ENCODE peak calls at places on chromosomes 12 and 14, in seven cellular contexts. P is uterus; H is H9; Z is hepatocyte; F is upper lobe of right lung; B is CD8-positive, alpha-beta memory T cell; I is heart left ventricle. U is an unnamed sample. For H3K4me1 and H3K9me3, the result is how much of the 10 kb centered on the place peaks cover.

GRCh38 chr12:70364695-70365397 is 1.2 kb upstream of the KCNMB4 start:
- DNase-seq in P (no peak), H (no peak), Z (no peak), F (no peak), B (no peak), I (no peak), U (no peak)

GRCh38 chr14:92958373-92959188 is 35.6 kb downstream of the CHGA start:
- DNase-seq in P (no peak), H (no peak), Z (no peak), F (no peak), B (no peak), I (no peak), U (peak)

GRCh38 chr12:9634177-9634803 is 26.6 kb upstream of the KLRB1 start:
- DNase-seq in P (peak), H (no peak), Z (peak), F (no peak), B (peak), I (no peak), U (no peak)

GRCh38 chr14:53209370-53209769 is 56.2 kb upstream of the DDHD1 start:
- DNase-seq in P (no peak), H (no peak), Z (no peak), F (no peak), B (no peak), I (no peak), U (no peak)

GRCh38 chr14:49858383-49858782 is 5.8 kb upstream of the NEMF start:
- DNase-seq in P (no peak), H (no peak), Z (no peak), F (no peak), B (no peak), I (no peak), U (no peak)

GRCh38 chr12:54004841-54005530 is 3.8 kb upstream of the HOXC8 start:
- DNase-seq in P (no peak), H (peak), Z (no peak), F (no peak), B (no peak), I (no peak), U (peak)

GRCh38 chr12:121697093-121697698 is 15.4 kb upstream of the TMEM120B start:
- DNase-seq in P (no peak), H (no peak), Z (peak), F (no peak), B (no peak), I (no peak), U (no peak)

GRCh38 chr12:10771132-10771733 is 31.2 kb downstream of the TAS2R7 start:
- DNase-seq in P (no peak), H (no peak), Z (peak), F (no peak), B (no peak), I (no peak), U (no peak)

GRCh38 chr12:49225551-49226166 is 36.8 kb upstream of the TUBA1A start:
- DNase-seq in P (no peak), H (peak), Z (no peak), F (peak), B (no peak), I (no peak), U (no peak)

GRCh38 chr12:123445388-123446344 is 9.2 kb upstream of the RILPL2 start:
- DNase-seq in P (peak), H (no peak), Z (peak), F (peak), B (no peak), I (peak), U (peak)

GRCh38 chr14:100736269-100737180 is 9.8 kb downstream of the DLK1 start:
- DNase-seq in P (no peak), H (peak), Z (no peak), F (peak), B (peak), I (peak), U (peak)

GRCh38 chr14:57060276-57060956 is 208.3 kb downstream of the EXOC5 start:
- DNase-seq in P (no peak), H (no peak), Z (peak), F (no peak), B (no peak), I (no peak), U (no peak)

GRCh38 chr14:36516719-36517241 is 3.3 kb downstream of the NKX2-1 start:
- DNase-seq in P (no peak), H (no peak), Z (no peak), F (no peak), B (no peak), I (no peak), U (no peak)
- H3K27ac ChIP-seq in P (no peak), H (no peak), Z (no peak), F (peak), B (no peak), I (no peak), U (no peak)

DNA sequence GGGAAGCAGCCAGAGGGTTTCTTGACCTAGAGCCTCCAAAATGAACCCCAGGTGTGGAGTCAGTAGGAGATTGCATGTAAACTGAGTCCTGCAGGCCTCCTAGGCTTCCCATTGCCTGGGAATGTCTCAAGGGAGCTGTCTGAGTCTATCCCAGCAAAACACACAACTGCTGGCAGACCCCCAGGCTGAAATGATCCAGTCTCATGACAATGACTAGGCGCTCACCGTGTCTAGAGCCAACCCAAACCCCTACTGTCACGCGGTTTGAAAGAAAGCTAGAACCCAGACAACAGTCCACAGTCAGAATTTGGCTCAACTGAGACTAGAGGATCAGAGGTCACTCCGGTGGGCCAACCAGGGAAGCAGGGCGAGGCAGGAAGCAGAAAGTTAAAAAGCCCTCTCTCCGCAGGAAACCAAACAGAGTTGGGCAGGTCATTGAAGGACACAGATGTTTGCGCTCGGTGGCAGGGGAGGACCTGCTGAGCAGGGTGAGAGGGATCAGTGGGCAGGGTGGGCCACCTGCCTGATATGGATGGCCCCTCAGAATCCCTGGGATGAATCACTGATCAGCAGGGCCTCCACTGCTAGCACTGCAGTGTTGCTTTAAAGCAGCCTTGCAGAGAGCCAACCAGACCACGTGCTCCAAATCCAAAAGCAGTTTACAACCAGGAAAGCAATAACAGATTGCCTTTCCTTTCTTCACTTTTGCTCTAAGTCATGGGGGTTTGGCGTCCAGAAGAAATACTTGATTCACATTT is 23.8 kb downstream of the ACTN1 start:
- DNase-seq in P (peak), H (no peak), Z (no peak), F (no peak), B (no peak), I (peak), U (no peak)
- H3K4me1 ChIP-seq in P (under half), H (under half), Z (half or more), F (half or more), B (half or more), I (half or more), U (under half)

GRCh38 chr12:38025916-38026315 is 290.7 kb upstream of the ALG10B start:
- DNase-seq in P (no peak), H (no peak), Z (no peak), F (no peak), B (no peak), I (no peak), U (no peak)
- H3K9me3 ChIP-seq in P (under half), H (half or more), Z (under half), F (under half), B (under half), I (under half), U (under half)

GRCh38 chr12:19885987-19886804 is 446.9 kb downstream of the AEBP2 start:
- DNase-seq in P (no peak), H (no peak), Z (no peak), F (no peak), B (no peak), I (no peak), U (no peak)
- H3K27ac ChIP-seq in P (peak), H (no peak), Z (peak), F (no peak), B (no peak), I (no peak), U (peak)

U was measured in aorta.